ENCODE peak calls at places on chromosomes 16 and 17, in five cellular contexts. M, I, V, X and D are unnamed samples.

GRCh38 chr16:57299009-57299718 is 14.7 kb upstream of the PLLP start:
- DNase-seq in I (no peak), M (peak), V (no peak), X (peak), D (no peak)

GRCh38 chr17:82548681-82549303 is 29.3 kb downstream of the FOXK2 start:
- DNase-seq in M (peak), X (no peak), I (no peak), V (no peak), D (no peak)

GRCh38 chr17:13750783-13751484 is 149.2 kb upstream of the HS3ST3A1 start:
- DNase-seq in X (no peak), M (no peak), V (no peak), I (no peak), D (no peak)

GRCh38 chr17:29826045-29826692 is 103.9 kb downstream of the SSH2 start:
- DNase-seq in X (no peak), V (no peak), I (no peak), M (no peak), D (no peak)

GRCh38 chr17:55742272-55743102 is 8.4 kb upstream of the PCTP start:
- DNase-seq in V (no peak), X (no peak), M (no peak), I (no peak), D (no peak)

GRCh38 chr17:35214631-35215273 is 20.6 kb upstream of the SLC35G3 start:
- DNase-seq in V (no peak), M (no peak), X (no peak), I (peak), D (no peak)

GRCh38 chr16:25613931-25614330 is 77.8 kb upstream of the HS3ST4 start:
- DNase-seq in M (no peak), I (no peak), X (no peak), V (no peak), D (no peak)

GRCh38 chr16:53528797-53529196 is 25.8 kb upstream of the AKTIP start:
- DNase-seq in M (no peak), V (no peak), I (no peak), X (no peak), D (no peak)

GRCh38 chr16:24736758-24737157 is 7.3 kb downstream of the TNRC6A start:
- DNase-seq in M (no peak), V (no peak), I (no peak), X (no peak), D (no peak)